ENCODE peak calls at places on chromosomes 7 and 10, in four cellular contexts. One of them, this sample, is unnamed.

GRCh38 chr10:3419719-3420495 is 247.3 kb upstream of the PITRM1 start:
- DNase-seq in activated T-helper 1 cell treated with anti-CD3 and anti-CD28 coated beads, Interleukin-12 subunit alpha, Interleukin-12 subunit beta, Interleukin-2, Interleukin-4 antibody, amounts not matched to agents 30 ng/mL and 10 ng/mL and 1 ng/mL, durations not matched to agents 14 hours and 24 hours and 36 hours: peak
- DNase-seq in GM12864: no peak
- DNase-seq in natural killer cell treated with Interleukin-12 subunit alpha and Interleukin-12 subunit beta and Interleukin-15 and Interleukin-18, amount 100 ng/mL, for 72 hours: peak
- DNase-seq in this sample: no peak

GRCh38 chr7:89060234-89060633 is 264.7 kb upstream of the TEX47 start:
- DNase-seq in activated T-helper 1 cell treated with anti-CD3 and anti-CD28 coated beads, Interleukin-12 subunit alpha, Interleukin-12 subunit beta, Interleukin-2, Interleukin-4 antibody, amounts not matched to agents 30 ng/mL and 10 ng/mL and 1 ng/mL, durations not matched to agents 14 hours and 24 hours and 36 hours: no peak
- DNase-seq in GM12864: no peak
- DNase-seq in natural killer cell treated with Interleukin-12 subunit alpha and Interleukin-12 subunit beta and Interleukin-15 and Interleukin-18, amount 100 ng/mL, for 72 hours: no peak
- DNase-seq in this sample: no peak

GRCh38 chr10:32253300-32253699 is 93.7 kb downstream of the EPC1 start:
- DNase-seq in activated T-helper 1 cell treated with anti-CD3 and anti-CD28 coated beads, Interleukin-12 subunit alpha, Interleukin-12 subunit beta, Interleukin-2, Interleukin-4 antibody, amounts not matched to agents 30 ng/mL and 10 ng/mL and 1 ng/mL, durations not matched to agents 14 hours and 24 hours and 36 hours: no peak
- DNase-seq in GM12864: no peak
- DNase-seq in natural killer cell treated with Interleukin-12 subunit alpha and Interleukin-12 subunit beta and Interleukin-15 and Interleukin-18, amount 100 ng/mL, for 72 hours: no peak
- DNase-seq in this sample: no peak

GRCh38 chr10:92845926-92846325 is 2.4 kb upstream of the EXOC6 start:
- DNase-seq in activated T-helper 1 cell treated with anti-CD3 and anti-CD28 coated beads, Interleukin-12 subunit alpha, Interleukin-12 subunit beta, Interleukin-2, Interleukin-4 antibody, amounts not matched to agents 30 ng/mL and 10 ng/mL and 1 ng/mL, durations not matched to agents 14 hours and 24 hours and 36 hours: no peak
- DNase-seq in GM12864: no peak
- DNase-seq in natural killer cell treated with Interleukin-12 subunit alpha and Interleukin-12 subunit beta and Interleukin-15 and Interleukin-18, amount 100 ng/mL, for 72 hours: no peak
- DNase-seq in this sample: no peak

GRCh38 chr10:59872892-59873463 is 33.4 kb downstream of the CCDC6 start:
- DNase-seq in activated T-helper 1 cell treated with anti-CD3 and anti-CD28 coated beads, Interleukin-12 subunit alpha, Interleukin-12 subunit beta, Interleukin-2, Interleukin-4 antibody, amounts not matched to agents 30 ng/mL and 10 ng/mL and 1 ng/mL, durations not matched to agents 14 hours and 24 hours and 36 hours: no peak
- DNase-seq in GM12864: no peak
- DNase-seq in natural killer cell treated with Interleukin-12 subunit alpha and Interleukin-12 subunit beta and Interleukin-15 and Interleukin-18, amount 100 ng/mL, for 72 hours: no peak
- DNase-seq in this sample: no peak

GRCh38 chr7:139016931-139017511 is 18.8 kb downstream of the ZC3HAV1L start:
- DNase-seq in activated T-helper 1 cell treated with anti-CD3 and anti-CD28 coated beads, Interleukin-12 subunit alpha, Interleukin-12 subunit beta, Interleukin-2, Interleukin-4 antibody, amounts not matched to agents 30 ng/mL and 10 ng/mL and 1 ng/mL, durations not matched to agents 14 hours and 24 hours and 36 hours: peak
- DNase-seq in GM12864: peak
- DNase-seq in natural killer cell treated with Interleukin-12 subunit alpha and Interleukin-12 subunit beta and Interleukin-15 and Interleukin-18, amount 100 ng/mL, for 72 hours: no peak
- DNase-seq in this sample: peak

GRCh38 chr10:63267414-63268138 is 134.4 kb downstream of the NRBF2 start:
- DNase-seq in activated T-helper 1 cell treated with anti-CD3 and anti-CD28 coated beads, Interleukin-12 subunit alpha, Interleukin-12 subunit beta, Interleukin-2, Interleukin-4 antibody, amounts not matched to agents 30 ng/mL and 10 ng/mL and 1 ng/mL, durations not matched to agents 14 hours and 24 hours and 36 hours: no peak
- DNase-seq in GM12864: no peak
- DNase-seq in natural killer cell treated with Interleukin-12 subunit alpha and Interleukin-12 subunit beta and Interleukin-15 and Interleukin-18, amount 100 ng/mL, for 72 hours: no peak
- DNase-seq in this sample: no peak

GRCh38 chr10:48400129-48400849 is 93.8 kb downstream of the MAPK8 start:
- DNase-seq in activated T-helper 1 cell treated with anti-CD3 and anti-CD28 coated beads, Interleukin-12 subunit alpha, Interleukin-12 subunit beta, Interleukin-2, Interleukin-4 antibody, amounts not matched to agents 30 ng/mL and 10 ng/mL and 1 ng/mL, durations not matched to agents 14 hours and 24 hours and 36 hours: no peak
- DNase-seq in GM12864: no peak
- DNase-seq in natural killer cell treated with Interleukin-12 subunit alpha and Interleukin-12 subunit beta and Interleukin-15 and Interleukin-18, amount 100 ng/mL, for 72 hours: no peak
- DNase-seq in this sample: no peak

GRCh38 chr10:33553951-33554571 is 219.6 kb upstream of the NRP1 start:
- DNase-seq in activated T-helper 1 cell treated with anti-CD3 and anti-CD28 coated beads, Interleukin-12 subunit alpha, Interleukin-12 subunit beta, Interleukin-2, Interleukin-4 antibody, amounts not matched to agents 30 ng/mL and 10 ng/mL and 1 ng/mL, durations not matched to agents 14 hours and 24 hours and 36 hours: no peak
- DNase-seq in GM12864: no peak
- DNase-seq in natural killer cell treated with Interleukin-12 subunit alpha and Interleukin-12 subunit beta and Interleukin-15 and Interleukin-18, amount 100 ng/mL, for 72 hours: no peak
- DNase-seq in this sample: no peak

GRCh38 chr10:75210193-75211006 is at the start of gene VDAC2:
- DNase-seq in activated T-helper 1 cell treated with anti-CD3 and anti-CD28 coated beads, Interleukin-12 subunit alpha, Interleukin-12 subunit beta, Interleukin-2, Interleukin-4 antibody, amounts not matched to agents 30 ng/mL and 10 ng/mL and 1 ng/mL, durations not matched to agents 14 hours and 24 hours and 36 hours: peak
- DNase-seq in GM12864: peak
- DNase-seq in natural killer cell treated with Interleukin-12 subunit alpha and Interleukin-12 subunit beta and Interleukin-15 and Interleukin-18, amount 100 ng/mL, for 72 hours: peak
- DNase-seq in this sample: peak

GRCh38 chr10:110446954-110447608 is 50.6 kb upstream of the DUSP5 start:
- DNase-seq in activated T-helper 1 cell treated with anti-CD3 and anti-CD28 coated beads, Interleukin-12 subunit alpha, Interleukin-12 subunit beta, Interleukin-2, Interleukin-4 antibody, amounts not matched to agents 30 ng/mL and 10 ng/mL and 1 ng/mL, durations not matched to agents 14 hours and 24 hours and 36 hours: no peak
- DNase-seq in GM12864: no peak
- DNase-seq in natural killer cell treated with Interleukin-12 subunit alpha and Interleukin-12 subunit beta and Interleukin-15 and Interleukin-18, amount 100 ng/mL, for 72 hours: no peak
- DNase-seq in this sample: peak

GRCh38 chr7:157010588-157011332 is at the start of gene MNX1:
- DNase-seq in activated T-helper 1 cell treated with anti-CD3 and anti-CD28 coated beads, Interleukin-12 subunit alpha, Interleukin-12 subunit beta, Interleukin-2, Interleukin-4 antibody, amounts not matched to agents 30 ng/mL and 10 ng/mL and 1 ng/mL, durations not matched to agents 14 hours and 24 hours and 36 hours: peak
- DNase-seq in GM12864: peak
- DNase-seq in natural killer cell treated with Interleukin-12 subunit alpha and Interleukin-12 subunit beta and Interleukin-15 and Interleukin-18, amount 100 ng/mL, for 72 hours: no peak
- DNase-seq in this sample: no peak

GRCh38 chr7:103902917-103903316 is 86.5 kb downstream of the RELN start:
- DNase-seq in activated T-helper 1 cell treated with anti-CD3 and anti-CD28 coated beads, Interleukin-12 subunit alpha, Interleukin-12 subunit beta, Interleukin-2, Interleukin-4 antibody, amounts not matched to agents 30 ng/mL and 10 ng/mL and 1 ng/mL, durations not matched to agents 14 hours and 24 hours and 36 hours: no peak
- DNase-seq in GM12864: no peak
- DNase-seq in natural killer cell treated with Interleukin-12 subunit alpha and Interleukin-12 subunit beta and Interleukin-15 and Interleukin-18, amount 100 ng/mL, for 72 hours: no peak
- DNase-seq in this sample: no peak

GRCh38 chr10:99849525-99849924 is 67.1 kb downstream of the ABCC2 start:
- DNase-seq in activated T-helper 1 cell treated with anti-CD3 and anti-CD28 coated beads, Interleukin-12 subunit alpha, Interleukin-12 subunit beta, Interleukin-2, Interleukin-4 antibody, amounts not matched to agents 30 ng/mL and 10 ng/mL and 1 ng/mL, durations not matched to agents 14 hours and 24 hours and 36 hours: no peak
- DNase-seq in GM12864: no peak
- DNase-seq in natural killer cell treated with Interleukin-12 subunit alpha and Interleukin-12 subunit beta and Interleukin-15 and Interleukin-18, amount 100 ng/mL, for 72 hours: no peak
- DNase-seq in this sample: no peak

GRCh38 chr7:134851141-134851540 is 71.7 kb downstream of the CALD1 start:
- DNase-seq in activated T-helper 1 cell treated with anti-CD3 and anti-CD28 coated beads, Interleukin-12 subunit alpha, Interleukin-12 subunit beta, Interleukin-2, Interleukin-4 antibody, amounts not matched to agents 30 ng/mL and 10 ng/mL and 1 ng/mL, durations not matched to agents 14 hours and 24 hours and 36 hours: no peak
- DNase-seq in GM12864: no peak
- DNase-seq in natural killer cell treated with Interleukin-12 subunit alpha and Interleukin-12 subunit beta and Interleukin-15 and Interleukin-18, amount 100 ng/mL, for 72 hours: no peak
- DNase-seq in this sample: no peak

GRCh38 chr10:1578392-1579140 is 158.8 kb downstream of the ADARB2 start:
- DNase-seq in activated T-helper 1 cell treated with anti-CD3 and anti-CD28 coated beads, Interleukin-12 subunit alpha, Interleukin-12 subunit beta, Interleukin-2, Interleukin-4 antibody, amounts not matched to agents 30 ng/mL and 10 ng/mL and 1 ng/mL, durations not matched to agents 14 hours and 24 hours and 36 hours: no peak
- DNase-seq in GM12864: no peak
- DNase-seq in natural killer cell treated with Interleukin-12 subunit alpha and Interleukin-12 subunit beta and Interleukin-15 and Interleukin-18, amount 100 ng/mL, for 72 hours: no peak
- DNase-seq in this sample: no peak

GRCh38 chr10:18984531-18984930 is 64.1 kb upstream of the MALRD1 start:
- DNase-seq in activated T-helper 1 cell treated with anti-CD3 and anti-CD28 coated beads, Interleukin-12 subunit alpha, Interleukin-12 subunit beta, Interleukin-2, Interleukin-4 antibody, amounts not matched to agents 30 ng/mL and 10 ng/mL and 1 ng/mL, durations not matched to agents 14 hours and 24 hours and 36 hours: no peak
- DNase-seq in GM12864: no peak
- DNase-seq in natural killer cell treated with Interleukin-12 subunit alpha and Interleukin-12 subunit beta and Interleukin-15 and Interleukin-18, amount 100 ng/mL, for 72 hours: no peak
- DNase-seq in this sample: no peak

GRCh38 chr7:27172823-27173411 is 1.2 kb downstream of the HOXA10 start:
- DNase-seq in activated T-helper 1 cell treated with anti-CD3 and anti-CD28 coated beads, Interleukin-12 subunit alpha, Interleukin-12 subunit beta, Interleukin-2, Interleukin-4 antibody, amounts not matched to agents 30 ng/mL and 10 ng/mL and 1 ng/mL, durations not matched to agents 14 hours and 24 hours and 36 hours: no peak
- DNase-seq in GM12864: no peak
- DNase-seq in natural killer cell treated with Interleukin-12 subunit alpha and Interleukin-12 subunit beta and Interleukin-15 and Interleukin-18, amount 100 ng/mL, for 72 hours: no peak
- DNase-seq in this sample: no peak

GRCh38 chr10:124093076-124093773 is at the start of gene CHST15:
- DNase-seq in activated T-helper 1 cell treated with anti-CD3 and anti-CD28 coated beads, Interleukin-12 subunit alpha, Interleukin-12 subunit beta, Interleukin-2, Interleukin-4 antibody, amounts not matched to agents 30 ng/mL and 10 ng/mL and 1 ng/mL, durations not matched to agents 14 hours and 24 hours and 36 hours: no peak
- DNase-seq in GM12864: no peak
- DNase-seq in natural killer cell treated with Interleukin-12 subunit alpha and Interleukin-12 subunit beta and Interleukin-15 and Interleukin-18, amount 100 ng/mL, for 72 hours: no peak
- DNase-seq in this sample: peak

GRCh38 chr7:111855842-111856227 is 293.5 kb upstream of the IMMP2L start:
- DNase-seq in activated T-helper 1 cell treated with anti-CD3 and anti-CD28 coated beads, Interleukin-12 subunit alpha, Interleukin-12 subunit beta, Interleukin-2, Interleukin-4 antibody, amounts not matched to agents 30 ng/mL and 10 ng/mL and 1 ng/mL, durations not matched to agents 14 hours and 24 hours and 36 hours: no peak
- DNase-seq in GM12864: no peak
- DNase-seq in natural killer cell treated with Interleukin-12 subunit alpha and Interleukin-12 subunit beta and Interleukin-15 and Interleukin-18, amount 100 ng/mL, for 72 hours: no peak
- DNase-seq in this sample: no peak

GRCh38 chr10:86770412-86770960 is 14.1 kb downstream of the BMPR1A start:
- DNase-seq in activated T-helper 1 cell treated with anti-CD3 and anti-CD28 coated beads, Interleukin-12 subunit alpha, Interleukin-12 subunit beta, Interleukin-2, Interleukin-4 antibody, amounts not matched to agents 30 ng/mL and 10 ng/mL and 1 ng/mL, durations not matched to agents 14 hours and 24 hours and 36 hours: no peak
- DNase-seq in GM12864: no peak
- DNase-seq in natural killer cell treated with Interleukin-12 subunit alpha and Interleukin-12 subunit beta and Interleukin-15 and Interleukin-18, amount 100 ng/mL, for 72 hours: no peak
- DNase-seq in this sample: no peak

GRCh38 chr10:3564599-3564998 is 220.4 kb downstream of the KLF6 start:
- DNase-seq in activated T-helper 1 cell treated with anti-CD3 and anti-CD28 coated beads, Interleukin-12 subunit alpha, Interleukin-12 subunit beta, Interleukin-2, Interleukin-4 antibody, amounts not matched to agents 30 ng/mL and 10 ng/mL and 1 ng/mL, durations not matched to agents 14 hours and 24 hours and 36 hours: no peak
- DNase-seq in GM12864: no peak
- DNase-seq in natural killer cell treated with Interleukin-12 subunit alpha and Interleukin-12 subunit beta and Interleukin-15 and Interleukin-18, amount 100 ng/mL, for 72 hours: no peak
- DNase-seq in this sample: no peak

GRCh38 chr7:158373761-158374545 is 213.7 kb downstream of the PTPRN2 start:
- DNase-seq in activated T-helper 1 cell treated with anti-CD3 and anti-CD28 coated beads, Interleukin-12 subunit alpha, Interleukin-12 subunit beta, Interleukin-2, Interleukin-4 antibody, amounts not matched to agents 30 ng/mL and 10 ng/mL and 1 ng/mL, durations not matched to agents 14 hours and 24 hours and 36 hours: no peak
- DNase-seq in GM12864: no peak
- DNase-seq in natural killer cell treated with Interleukin-12 subunit alpha and Interleukin-12 subunit beta and Interleukin-15 and Interleukin-18, amount 100 ng/mL, for 72 hours: peak
- DNase-seq in this sample: no peak

GRCh38 chr10:89074120-89074519 is 83.5 kb downstream of the FAS start:
- DNase-seq in activated T-helper 1 cell treated with anti-CD3 and anti-CD28 coated beads, Interleukin-12 subunit alpha, Interleukin-12 subunit beta, Interleukin-2, Interleukin-4 antibody, amounts not matched to agents 30 ng/mL and 10 ng/mL and 1 ng/mL, durations not matched to agents 14 hours and 24 hours and 36 hours: no peak
- DNase-seq in GM12864: no peak
- DNase-seq in natural killer cell treated with Interleukin-12 subunit alpha and Interleukin-12 subunit beta and Interleukin-15 and Interleukin-18, amount 100 ng/mL, for 72 hours: no peak
- DNase-seq in this sample: no peak

GRCh38 chr7:134903073-134903790 is 83.1 kb upstream of the AGBL3 start:
- DNase-seq in activated T-helper 1 cell treated with anti-CD3 and anti-CD28 coated beads, Interleukin-12 subunit alpha, Interleukin-12 subunit beta, Interleukin-2, Interleukin-4 antibody, amounts not matched to agents 30 ng/mL and 10 ng/mL and 1 ng/mL, durations not matched to agents 14 hours and 24 hours and 36 hours: no peak
- DNase-seq in GM12864: no peak
- DNase-seq in natural killer cell treated with Interleukin-12 subunit alpha and Interleukin-12 subunit beta and Interleukin-15 and Interleukin-18, amount 100 ng/mL, for 72 hours: no peak
- DNase-seq in this sample: no peak

GRCh38 chr7:50534690-50535290 is 30.4 kb downstream of the DDC start:
- DNase-seq in activated T-helper 1 cell treated with anti-CD3 and anti-CD28 coated beads, Interleukin-12 subunit alpha, Interleukin-12 subunit beta, Interleukin-2, Interleukin-4 antibody, amounts not matched to agents 30 ng/mL and 10 ng/mL and 1 ng/mL, durations not matched to agents 14 hours and 24 hours and 36 hours: no peak
- DNase-seq in GM12864: no peak
- DNase-seq in natural killer cell treated with Interleukin-12 subunit alpha and Interleukin-12 subunit beta and Interleukin-15 and Interleukin-18, amount 100 ng/mL, for 72 hours: no peak
- DNase-seq in this sample: no peak

GRCh38 chr10:44384601-44385422 is at the start of gene CXCL12:
- DNase-seq in activated T-helper 1 cell treated with anti-CD3 and anti-CD28 coated beads, Interleukin-12 subunit alpha, Interleukin-12 subunit beta, Interleukin-2, Interleukin-4 antibody, amounts not matched to agents 30 ng/mL and 10 ng/mL and 1 ng/mL, durations not matched to agents 14 hours and 24 hours and 36 hours: no peak
- DNase-seq in GM12864: no peak
- DNase-seq in natural killer cell treated with Interleukin-12 subunit alpha and Interleukin-12 subunit beta and Interleukin-15 and Interleukin-18, amount 100 ng/mL, for 72 hours: no peak
- DNase-seq in this sample: no peak

GRCh38 chr7:36032362-36032818 is 120.7 kb upstream of the EEPD1 start:
- DNase-seq in activated T-helper 1 cell treated with anti-CD3 and anti-CD28 coated beads, Interleukin-12 subunit alpha, Interleukin-12 subunit beta, Interleukin-2, Interleukin-4 antibody, amounts not matched to agents 30 ng/mL and 10 ng/mL and 1 ng/mL, durations not matched to agents 14 hours and 24 hours and 36 hours: no peak
- DNase-seq in GM12864: no peak
- DNase-seq in natural killer cell treated with Interleukin-12 subunit alpha and Interleukin-12 subunit beta and Interleukin-15 and Interleukin-18, amount 100 ng/mL, for 72 hours: no peak
- DNase-seq in this sample: no peak

This sample was measured in caudate nucleus.